ENCODE peak calls at places on chromosomes 13 and 19, in ten cellular contexts. M is adrenal gland; D is BE2C; P is A549; T is activated CD4-positive, CD25-positive, alpha-beta regulatory T cell treated with anti-CD3 and anti-CD28 coated beads, Interleukin-2, amount 50 U/mL, for 16 hours; X is activated CD4-positive, alpha-beta T cell treated with anti-CD3 and anti-CD28 coated beads, Interleukin-2, amount 50 U/mL, for 48 hours; K is GM03348; A is iPS-NIHi11; Y is stimulated activated CD8-positive, alpha-beta memory T cell treated with anti-CD3 and anti-CD28 coated beads, Interleukin-4, amount 100 ng/mL, for 4 hours; U is T-helper 1 cell. N is an unnamed sample.
A peak's percentile ranks its signal among the peaks of the same experiment; 100 is the strongest.

GRCh38 chr19:42441047-42441440 is 1.7 kb downstream of the CXCL17 start:
- DNase-seq in M (no peak), D (no peak), P (no peak), T (no peak), X (no peak), K (no peak), A (no peak), Y (no peak), U (no peak), N (no peak)

GRCh38 chr13:103140001-103140671 is 73.9 kb upstream of the SLC10A2 start:
- DNase-seq in M (peak; percentile 43), D (peak; percentile 10), P (peak; percentile 10), T (no peak), X (no peak), K (no peak), A (peak; percentile 59), Y (no peak), U (no peak), N (no peak)

GRCh38 chr19:42693760-42694350 is 46.4 kb downstream of the PSG3 start:
- DNase-seq in M (peak; percentile 64), D (peak; percentile 38), P (peak; percentile 85), T (no peak), X (peak; percentile 1), K (peak; percentile 83), A (peak; percentile 53), Y (no peak), U (no peak), N (peak; percentile 31)

GRCh38 chr13:105925496-105925895 is 610.0 kb downstream of the EFNB2 start:
- DNase-seq in M (no peak), D (no peak), P (peak; percentile 30), T (no peak), X (no peak), K (no peak), A (no peak), Y (no peak), U (no peak), N (no peak)

GRCh38 chr19:50882188-50882587 is 8.9 kb downstream of the KLK2 start:
- DNase-seq in M (no peak), D (no peak), P (no peak), T (no peak), X (no peak), K (no peak), A (no peak), Y (no peak), U (no peak), N (no peak)

GRCh38 chr13:27524981-27525975 is 74.9 kb upstream of the MTIF3 start:
- DNase-seq in M (no peak), D (no peak), P (no peak), T (no peak), X (no peak), K (no peak), A (no peak), Y (no peak), U (no peak), N (no peak)

GRCh38 chr13:44703371-44703770 is 127.2 kb upstream of the TSC22D1 start:
- DNase-seq in M (no peak), D (no peak), P (no peak), T (no peak), X (no peak), K (peak; percentile 74), A (no peak), Y (no peak), U (no peak), N (no peak)

GRCh38 chr19:45195764-45196163 is 17.2 kb downstream of the BLOC1S3 start:
- DNase-seq in M (no peak), D (no peak), P (no peak), T (no peak), X (no peak), K (peak; percentile 45), A (no peak), Y (no peak), U (no peak), N (no peak)

GRCh38 chr19:4909172-4909896 is at the start of gene UHRF1:
- DNase-seq in M (no peak), D (peak; percentile 84), P (peak; percentile 52), T (no peak), X (peak; percentile 81), K (no peak), A (peak; percentile 82), Y (no peak), U (no peak), N (no peak)

GRCh38 chr13:101624981-101625380 is 172.5 kb downstream of the ITGBL1 start:
- DNase-seq in M (no peak), D (no peak), P (no peak), T (no peak), X (no peak), K (no peak), A (no peak), Y (no peak), U (no peak), N (no peak)

GRCh38 chr13:75789451-75790197 is 153.5 kb downstream of the LMO7 start:
- DNase-seq in M (no peak), D (no peak), P (no peak), T (no peak), X (no peak), K (no peak), A (no peak), Y (no peak), U (no peak), N (no peak)

GRCh38 chr19:56573914-56574313 is 6.6 kb downstream of the ZNF470 start:
- DNase-seq in M (no peak), D (no peak), P (no peak), T (no peak), X (no peak), K (no peak), A (no peak), Y (no peak), U (no peak), N (no peak)

GRCh38 chr19:40736661-40737060 is 13.6 kb downstream of the ACTMAP start:
- DNase-seq in M (no peak), D (no peak), P (no peak), T (no peak), X (no peak), K (no peak), A (no peak), Y (no peak), U (no peak), N (no peak)

GRCh38 chr19:13621413-13621812 is 115.1 kb upstream of the CACNA1A start:
- DNase-seq in M (peak; percentile 62), D (no peak), P (peak; percentile 32), T (no peak), X (peak; percentile 68), K (peak; percentile 88), A (peak; percentile 36), Y (no peak), U (no peak), N (no peak)

GRCh38 chr19:54305141-54305540 is 7.8 kb downstream of the LILRA5 start:
- DNase-seq in M (no peak), D (no peak), P (no peak), T (no peak), X (no peak), K (no peak), A (no peak), Y (no peak), U (no peak), N (no peak)

GRCh38 chr19:24159707-24160106 is 72.7 kb downstream of the ZNF254 start:
- DNase-seq in M (no peak), D (no peak), P (peak; percentile 35), T (no peak), X (no peak), K (no peak), A (peak; percentile 25), Y (no peak), U (no peak), N (no peak)

GRCh38 chr19:54201172-54201701 is 579 bp downstream of the RPS9 start:
- DNase-seq in M (no peak), D (no peak), P (no peak), T (no peak), X (no peak), K (peak; percentile 17), A (no peak), Y (no peak), U (no peak), N (no peak)

GRCh38 chr19:14425696-14426138 is 6.6 kb upstream of the DDX39A start:
- DNase-seq in M (no peak), D (no peak), P (no peak), T (no peak), X (no peak), K (no peak), A (no peak), Y (no peak), U (no peak), N (no peak)

GRCh38 chr19:12701596-12702282 is 5.3 kb upstream of the FBXW9 start:
- DNase-seq in M (no peak), D (no peak), P (no peak), T (no peak), X (no peak), K (no peak), A (no peak), Y (no peak), U (no peak), N (no peak)

GRCh38 chr19:8489591-8490394 is 12.6 kb downstream of the PRAM1 start:
- DNase-seq in M (no peak), D (no peak), P (no peak), T (no peak), X (no peak), K (no peak), A (no peak), Y (no peak), U (no peak), N (no peak)

GRCh38 chr19:3736106-3736724 is 25.3 kb downstream of the APBA3 start:
- DNase-seq in M (no peak), D (no peak), P (no peak), T (no peak), X (no peak), K (no peak), A (no peak), Y (no peak), U (no peak), N (no peak)

GRCh38 chr19:19642506-19643157 is 825 bp downstream of the GMIP start:
- DNase-seq in M (no peak), D (peak; percentile 65), P (no peak), T (no peak), X (peak; percentile 57), K (peak; percentile 53), A (peak; percentile 3), Y (no peak), U (no peak), N (no peak)

GRCh38 chr13:105442941-105443340 is 1092.5 kb downstream of the EFNB2 start:
- DNase-seq in M (peak; percentile 13), D (no peak), P (peak; percentile 87), T (no peak), X (no peak), K (peak; percentile 7), A (peak; percentile 21), Y (no peak), U (no peak), N (no peak)

GRCh38 chr19:33297401-33298145 is 4.8 kb downstream of the CEBPA start:
- DNase-seq in M (no peak), D (no peak), P (no peak), T (no peak), X (no peak), K (no peak), A (peak; percentile 2), Y (no peak), U (no peak), N (no peak)

GRCh38 chr19:13051581-13052165 is 51.0 kb downstream of the LYL1 start:
- DNase-seq in M (peak; percentile 60), D (peak; percentile 58), P (peak; percentile 14), T (no peak), X (peak; percentile 42), K (no peak), A (peak; percentile 90), Y (no peak), U (no peak), N (peak; percentile 71)

GRCh38 chr13:57632276-57633140 is 964 bp downstream of the PCDH17 start:
- DNase-seq in M (no peak), D (peak; percentile 40), P (no peak), T (no peak), X (no peak), K (peak; percentile 5), A (peak; percentile 28), Y (no peak), U (no peak), N (peak; percentile 15)

GRCh38 chr19:39539165-39539518 is 819 bp downstream of the EID2 start:
- DNase-seq in M (no peak), D (no peak), P (no peak), T (no peak), X (no peak), K (peak; percentile 53), A (peak; percentile 29), Y (no peak), U (no peak), N (no peak)

GRCh38 chr19:55118401-55118991 is 1.1 kb upstream of the PPP1R12C start:
- DNase-seq in M (peak; percentile 21), D (no peak), P (peak; percentile 54), T (no peak), X (peak; percentile 54), K (peak; percentile 45), A (peak; percentile 79), Y (no peak), U (no peak), N (peak; percentile 36)

N was measured in body of pancreas.